ENCODE peak calls at places on chromosome 3, in seven cellular contexts. E is heart left ventricle, J is IMR-90, T is A549, Z is H1, U is suprapubic skin, P is Peyer's patch. X is an unnamed sample.

GRCh38 chr3:14511971-14512943 is 27.9 kb downstream of the GRIP2 start:
- DNase-seq in E (peak; percentile 7), Z (no peak), U (peak; percentile 76), P (peak; percentile 37), J (no peak), T (no peak), X (no peak)

GRCh38 chr3:126998320-126998719 is 15.4 kb downstream of the PLXNA1 start:
- DNase-seq in E (no peak), U (no peak), Z (no peak), P (no peak), J (no peak), T (no peak), X (no peak)

GRCh38 chr3:143443851-143444331 is 324.3 kb downstream of the CHST2 start:
- DNase-seq in E (peak; percentile 75), P (peak; percentile 75), Z (no peak), U (no peak), J (peak; percentile 98), T (peak; percentile 80), X (no peak)

GRCh38 chr3:39191103-39191502 is 1.3 kb downstream of the XIRP1 start:
- DNase-seq in U (no peak), E (no peak), Z (no peak), T (no peak), J (no peak), P (no peak), X (no peak)

GRCh38 chr3:72756900-72757299 is 91.3 kb downstream of the SHQ1 start:
- DNase-seq in U (no peak), Z (no peak), T (no peak), P (peak; percentile 67), E (no peak), J (no peak), X (no peak)

GRCh38 chr3:30954431-30954830 is 60.0 kb upstream of the GADL1 start:
- DNase-seq in Z (no peak), J (no peak), T (no peak), E (no peak), U (no peak), P (no peak), X (no peak)

GRCh38 chr3:111667621-111668239 is 72.6 kb upstream of the ZBED2 start:
- DNase-seq in U (no peak), P (peak; percentile 81), E (peak; percentile 23), J (peak; percentile 69), T (no peak), Z (no peak), X (no peak)

GRCh38 chr3:8405144-8405543 is 96.5 kb upstream of the LMCD1 start:
- DNase-seq in U (no peak), T (no peak), E (no peak), J (no peak), Z (no peak), P (no peak), X (no peak)

GRCh38 chr3:181103605-181104004 is 114.1 kb upstream of the DNAJC19 start:
- DNase-seq in T (no peak), P (no peak), E (no peak), U (no peak), Z (peak; percentile 17), J (no peak), X (no peak)

GRCh38 chr3:6526861-6527260 is 334.1 kb upstream of the GRM7 start:
- DNase-seq in T (no peak), P (no peak), J (no peak), U (no peak), E (no peak), Z (no peak), X (no peak)

GRCh38 chr3:139830817-139831216 is 104.2 kb upstream of the CLSTN2 start:
- DNase-seq in Z (no peak), U (no peak), P (no peak), T (no peak), J (no peak), E (peak; percentile 52), X (no peak)

GRCh38 chr3:49316696-49317457 is 23.0 kb downstream of the USP4 start:
- DNase-seq in Z (no peak), U (no peak), T (no peak), E (no peak), P (no peak), J (no peak), X (no peak)

GRCh38 chr3:184196536-184196935 is 10.5 kb downstream of the ABCF3 start:
- DNase-seq in P (no peak), T (no peak), Z (no peak), U (no peak), J (no peak), E (no peak), X (no peak)

DNA sequence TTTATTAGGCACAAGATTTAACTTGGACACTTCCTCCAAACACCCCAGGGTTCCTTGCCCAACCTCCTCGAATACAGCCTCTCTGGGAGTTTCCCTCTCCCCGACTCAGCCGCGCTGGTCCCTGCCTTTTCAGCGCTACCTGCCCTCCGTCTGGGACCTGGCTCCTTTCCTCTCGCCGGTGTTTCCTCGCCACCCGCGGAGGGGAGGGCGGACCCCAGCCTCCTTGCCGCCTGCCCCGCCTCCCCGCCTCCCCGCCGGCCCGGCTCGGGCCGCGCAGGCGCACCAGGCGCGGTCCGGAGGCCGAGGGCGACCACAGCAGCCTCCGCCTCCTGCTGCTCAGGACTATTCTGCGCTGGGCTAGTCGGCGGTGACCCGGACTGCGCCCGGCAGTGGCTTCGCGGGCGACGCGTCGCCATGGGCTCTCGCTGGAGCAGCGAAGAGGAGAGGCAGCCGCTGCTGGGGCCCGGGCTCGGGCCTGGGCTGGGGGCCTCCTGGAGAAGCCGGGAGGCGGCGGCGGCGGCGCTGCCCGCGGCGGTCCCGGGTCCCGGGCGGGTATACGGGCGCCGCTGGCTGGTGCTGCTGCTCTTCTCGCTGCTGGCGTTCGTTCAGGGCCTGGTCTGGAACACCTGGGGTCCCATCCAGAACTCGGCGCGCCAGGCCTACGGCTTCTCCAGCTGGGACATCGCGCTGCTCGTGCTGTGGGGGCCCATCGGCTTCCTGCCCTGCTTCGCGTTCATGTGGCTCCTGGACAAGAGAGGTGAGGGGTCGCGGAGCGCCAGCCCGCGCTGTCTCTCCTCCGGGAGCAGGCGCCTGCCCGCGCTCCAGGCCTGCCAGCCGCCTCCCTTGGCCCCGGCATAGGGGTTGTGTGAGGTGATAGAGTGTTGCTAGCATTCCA is at the start of gene SLC49A4:
- DNase-seq in U (peak; percentile 84), J (peak; percentile 65), P (peak; percentile 89), Z (peak; percentile 59), T (peak; percentile 84), E (peak; percentile 80), X (peak; percentile 89)
- TF ChIP-seq POLR2A in U (peak; percentile 81), J (peak; percentile 71), P (peak; percentile 77), Z (peak; percentile 83), T (peak; percentile 87), E (peak; percentile 26), X (peak; percentile 78)

GRCh38 chr3:194139977-194140351 is 4.0 kb downstream of the HES1 start:
- DNase-seq in Z (no peak), J (peak; percentile 14), P (no peak), E (no peak), T (no peak), U (no peak), X (no peak)
- H3K4me1 ChIP-seq in Z (peaks cover 11% of the 10 kb centered on the region), J (peaks cover 15% of the 10 kb centered on the region), P (peaks cover 39% of the 10 kb centered on the region), E (peaks cover 44% of the 10 kb centered on the region), T (peaks cover 41% of the 10 kb centered on the region), U (peaks cover 71% of the 10 kb centered on the region), X (peaks cover 58% of the 10 kb centered on the region)

GRCh38 chr3:150429767-150430166 is 21.7 kb downstream of the TSC22D2 start:
- DNase-seq in J (no peak), P (no peak), T (no peak), Z (no peak), E (no peak), U (no peak), X (no peak)

GRCh38 chr3:150436161-150436560 is 28.1 kb downstream of the TSC22D2 start:
- DNase-seq in Z (no peak), T (no peak), J (no peak), P (no peak), U (no peak), E (no peak), X (no peak)

GRCh38 chr3:150433347-150433746 is 25.2 kb downstream of the TSC22D2 start:
- DNase-seq in J (no peak), P (no peak), T (no peak), Z (no peak), E (no peak), U (no peak), X (no peak)

GRCh38 chr3:150430272-150430671 is 22.2 kb downstream of the TSC22D2 start:
- DNase-seq in Z (no peak), J (no peak), U (no peak), P (no peak), T (no peak), E (no peak), X (no peak)

DNA sequence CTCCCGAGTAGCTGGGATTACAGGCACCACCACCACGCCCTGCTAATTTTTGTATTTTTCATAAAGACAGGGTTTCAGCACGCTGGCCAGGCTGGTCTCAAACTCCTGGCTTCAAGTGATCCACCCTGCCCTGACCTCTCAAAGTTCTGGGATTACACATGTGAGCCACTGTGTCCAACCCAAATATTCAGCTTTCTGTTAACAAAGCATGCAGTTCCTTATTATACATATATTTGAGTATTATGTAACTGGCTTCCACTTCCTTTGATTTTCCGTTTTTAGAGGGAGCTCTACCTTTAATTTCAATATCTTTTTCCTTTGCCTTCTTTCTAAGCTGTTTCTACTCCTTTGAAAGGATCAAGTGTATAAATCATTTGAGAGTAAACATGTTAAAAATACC is 26.2 kb downstream of the TSC22D2 start:
- DNase-seq in Z (no peak), U (no peak), P (no peak), E (no peak), T (no peak), J (no peak), X (no peak)
- TF ChIP-seq POLR2A in Z (no peak), U (no peak), P (no peak), E (no peak), T (no peak), J (no peak), X (no peak)

GRCh38 chr3:37904614-37905047 is 43.0 kb downstream of the CTDSPL start:
- DNase-seq in U (no peak), J (peak; percentile 75), E (no peak), Z (no peak), P (no peak), T (no peak), X (no peak)

GRCh38 chr3:37905346-37905745 is 43.7 kb downstream of the CTDSPL start:
- DNase-seq in Z (no peak), E (no peak), J (no peak), P (no peak), U (no peak), T (no peak), X (no peak)

GRCh38 chr3:37907371-37907770 is 45.7 kb downstream of the CTDSPL start:
- DNase-seq in T (no peak), J (no peak), E (no peak), Z (no peak), U (no peak), P (no peak), X (no peak)

GRCh38 chr3:37906734-37907282 is 45.1 kb downstream of the CTDSPL start:
- DNase-seq in J (no peak), T (no peak), U (no peak), Z (no peak), E (no peak), P (no peak), X (no peak)

DNA sequence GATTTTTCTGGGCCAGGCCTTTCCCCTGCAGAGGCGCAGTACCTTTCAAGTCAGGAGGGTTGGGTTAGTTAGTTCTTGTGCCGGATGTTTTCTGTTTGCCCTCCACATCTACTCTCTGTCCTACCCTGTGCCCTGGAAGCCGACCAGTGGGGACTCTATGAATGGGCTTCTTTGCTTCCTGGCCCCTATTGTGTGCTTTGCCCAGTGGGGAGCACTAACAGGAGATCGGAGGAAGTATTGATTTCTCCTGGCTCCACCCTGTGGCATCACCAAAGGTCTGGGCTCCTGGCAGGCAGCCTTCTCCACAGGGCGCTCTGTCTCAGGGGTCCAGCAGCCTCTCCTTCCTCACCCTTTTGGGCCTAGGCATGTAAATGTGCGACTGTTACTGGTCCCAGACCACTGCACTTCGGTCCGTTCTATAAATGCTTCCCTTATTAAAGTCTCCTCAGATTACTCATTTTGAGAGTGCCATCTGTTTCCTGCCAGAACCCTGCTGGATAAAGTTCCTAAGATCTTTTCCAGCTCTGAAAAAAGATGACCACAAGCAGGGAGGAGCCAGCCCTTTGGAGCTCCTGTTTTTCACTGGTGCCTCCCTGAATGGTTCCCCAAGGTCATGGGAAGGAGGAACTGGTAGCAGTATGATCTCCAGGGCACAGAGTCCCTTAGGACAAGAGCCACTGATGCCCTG is 44.5 kb downstream of the CTDSPL start:
- DNase-seq in U (no peak), J (peak; percentile 65), T (no peak), Z (no peak), E (peak; percentile 38), P (no peak), X (no peak)
- H3K4me1 ChIP-seq in U (peaks cover 54% of the 10 kb centered on the region), J (peaks cover 23% of the 10 kb centered on the region), T (peaks cover 4% of the 10 kb centered on the region), Z (peaks cover 1% of the 10 kb centered on the region), E (peaks cover 46% of the 10 kb centered on the region), P (no peaks in the 10 kb centered on the region), X (peaks cover 46% of the 10 kb centered on the region)